ENCODE peak calls at places on chromosomes 3 and 15, in seven cellular contexts. C, I, J, S, U, V and A are unnamed samples.

GRCh38 chr3:160413613-160414248 is 14.3 kb downstream of the SMC4 start:
- DNase-seq in V (peak), I (peak), C (peak), S (no peak), U (peak), J (peak), A (no peak)

GRCh38 chr3:124745092-124745491 is 14.8 kb downstream of the UMPS start:
- DNase-seq in C (no peak), J (no peak), S (no peak), I (peak), V (no peak), U (no peak), A (no peak)

GRCh38 chr3:138062626-138063025 is 52.7 kb downstream of the CLDN18 start:
- DNase-seq in S (no peak), J (no peak), I (no peak), C (no peak), V (no peak), U (peak), A (no peak)

GRCh38 chr3:187739125-187739560 is 6.1 kb downstream of the BCL6 start:
- DNase-seq in C (no peak), J (no peak), I (no peak), U (no peak), S (no peak), V (peak), A (no peak)

GRCh38 chr3:134360046-134360445 is 14.2 kb downstream of the AMOTL2 start:
- DNase-seq in I (no peak), S (no peak), U (no peak), C (no peak), V (no peak), J (no peak), A (no peak)

GRCh38 chr3:30811174-30811795 is 83.2 kb downstream of the GADL1 start:
- DNase-seq in S (no peak), C (no peak), V (no peak), U (no peak), J (no peak), I (no peak), A (no peak)

GRCh38 chr15:28002136-28002861 is 96.8 kb downstream of the OCA2 start:
- DNase-seq in J (no peak), U (no peak), S (no peak), C (no peak), V (no peak), I (no peak), A (no peak)

GRCh38 chr3:44117239-44117638 is 124.4 kb upstream of the TOPAZ1 start:
- DNase-seq in S (no peak), V (no peak), U (no peak), J (no peak), I (peak), C (no peak), A (no peak)

GRCh38 chr3:128378631-128379347 is 87.9 kb downstream of the DNAJB8 start:
- DNase-seq in V (peak), J (no peak), U (peak), I (no peak), S (no peak), C (no peak), A (no peak)

GRCh38 chr15:93088200-93088980 is 621 bp downstream of the RGMA start:
- DNase-seq in U (no peak), I (peak), C (peak), S (no peak), J (peak), V (peak), A (no peak)

GRCh38 chr15:61759639-61760038 is 300.6 kb downstream of the VPS13C start:
- DNase-seq in S (no peak), J (no peak), U (no peak), I (no peak), V (no peak), C (no peak), A (no peak)

GRCh38 chr15:92898988-92899909 is 875 bp upstream of the CHD2 start:
- DNase-seq in J (no peak), S (no peak), U (no peak), C (no peak), I (no peak), V (no peak), A (no peak)

GRCh38 chr3:64684715-64685261 is 3.0 kb downstream of the ADAMTS9 start:
- DNase-seq in C (no peak), I (peak), S (no peak), J (no peak), V (peak), U (peak), A (no peak)

DNA sequence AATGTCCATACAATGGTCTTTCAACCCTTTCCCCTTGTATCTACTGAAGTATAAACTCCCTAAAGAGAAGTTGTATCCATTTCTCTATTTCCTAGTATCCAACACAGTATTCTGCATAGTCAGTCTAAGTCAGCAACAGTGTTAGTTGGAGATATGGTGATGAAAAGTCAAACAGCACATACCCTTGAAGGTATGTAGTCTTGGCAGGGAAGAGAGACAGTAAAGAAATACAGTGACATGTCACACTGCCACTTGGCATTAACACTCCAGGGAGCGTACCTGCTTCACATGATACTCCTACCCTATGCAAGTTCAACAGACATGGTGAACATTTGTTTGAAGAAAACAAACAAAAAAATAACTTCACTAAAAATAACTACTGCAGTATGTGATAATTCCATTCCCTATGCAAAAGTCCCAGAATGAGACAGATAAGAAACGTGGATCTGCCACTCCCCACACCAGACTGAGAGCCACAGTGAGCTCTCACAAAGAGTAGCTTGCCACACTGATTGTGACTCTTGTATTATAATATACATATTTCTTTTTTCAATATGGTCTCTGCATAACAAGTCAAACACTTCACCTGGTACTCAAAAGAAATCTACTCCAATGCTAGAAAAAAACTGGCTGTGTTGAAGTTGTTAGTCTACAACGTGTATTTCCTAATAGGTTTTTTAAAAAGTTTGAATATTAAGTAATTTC is 5.9 kb downstream of the PDCD10 start:
- DNase-seq in S (no peak), V (no peak), U (no peak), I (no peak), J (no peak), C (no peak), A (no peak)
- H3K27ac ChIP-seq in S (no peak), V (peak), U (peak), I (no peak), J (no peak), C (no peak), A (no peak)

GRCh38 chr3:24047513-24047912 is 102.4 kb downstream of the NR1D2 start:
- DNase-seq in V (no peak), S (no peak), J (no peak), C (no peak), I (no peak), U (no peak), A (no peak)
- H3K27ac ChIP-seq in V (peak), S (peak), J (no peak), C (peak), I (no peak), U (peak), A (peak)

DNA sequence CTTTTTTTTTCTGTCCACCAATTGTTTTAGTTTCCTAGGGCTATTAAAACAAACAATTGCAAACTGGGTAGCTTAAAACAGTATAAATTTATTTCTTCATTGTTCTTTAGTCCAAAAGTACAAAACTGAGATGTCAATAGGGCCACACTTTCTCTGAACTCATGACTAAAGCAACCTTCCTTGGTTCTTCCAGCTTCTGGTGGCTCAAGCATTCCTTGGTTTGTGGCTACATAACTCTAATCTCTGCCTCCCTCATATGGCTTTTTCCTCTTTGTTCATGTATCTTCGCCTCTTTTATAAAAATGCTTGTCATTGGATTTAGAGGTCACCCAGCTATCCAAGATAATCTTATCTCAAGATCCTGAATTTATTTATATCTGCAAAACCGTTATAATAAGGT is 914.5 kb upstream of the EPHA6 start:
- DNase-seq in U (no peak), I (no peak), C (no peak), J (no peak), V (no peak), S (no peak), A (no peak)
- H3K27ac ChIP-seq in U (no peak), I (no peak), C (no peak), J (no peak), V (no peak), S (no peak), A (no peak)

DNA sequence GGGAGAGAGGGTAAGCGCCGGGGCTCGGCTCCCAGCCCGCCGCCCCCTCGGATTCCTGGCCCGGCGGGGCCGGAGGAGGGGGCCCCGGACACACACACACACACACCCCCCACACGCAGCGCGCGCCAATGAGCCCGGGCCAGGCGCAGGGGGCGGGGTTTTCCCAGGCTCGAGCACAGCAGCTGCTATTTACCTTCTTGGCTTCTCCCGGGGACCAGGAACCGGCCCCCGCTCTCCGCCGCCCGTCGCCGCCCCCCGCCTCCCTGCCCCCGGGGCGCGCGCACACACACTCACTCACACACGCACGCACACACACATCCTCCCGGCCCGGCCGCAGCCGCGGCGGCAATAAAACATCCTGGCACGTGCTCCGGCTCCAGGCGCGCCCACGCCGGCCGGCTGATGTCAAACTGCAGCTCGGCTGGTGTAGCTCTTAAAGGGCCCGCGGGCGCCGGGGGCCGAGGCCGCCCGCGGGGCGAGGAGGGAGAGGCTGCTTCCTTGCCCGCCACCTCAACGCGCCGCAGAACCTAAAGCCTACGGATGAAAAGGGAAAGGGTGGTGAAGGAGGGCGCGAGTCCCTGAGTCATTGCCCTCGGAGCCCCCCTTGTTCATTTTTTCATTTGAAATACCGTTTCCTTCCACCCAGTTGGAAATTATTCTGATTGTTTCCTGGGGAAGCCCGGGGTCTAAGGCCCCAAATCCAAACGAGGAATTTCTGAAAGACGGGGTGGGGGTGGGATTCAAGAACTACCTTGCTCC is 1.0 kb upstream of the HES1 start:
- DNase-seq in U (peak), S (peak), J (peak), C (peak), I (peak), V (peak), A (peak)
- H3K27ac ChIP-seq in U (peak), S (peak), J (peak), C (peak), I (peak), V (peak), A (peak)

DNA sequence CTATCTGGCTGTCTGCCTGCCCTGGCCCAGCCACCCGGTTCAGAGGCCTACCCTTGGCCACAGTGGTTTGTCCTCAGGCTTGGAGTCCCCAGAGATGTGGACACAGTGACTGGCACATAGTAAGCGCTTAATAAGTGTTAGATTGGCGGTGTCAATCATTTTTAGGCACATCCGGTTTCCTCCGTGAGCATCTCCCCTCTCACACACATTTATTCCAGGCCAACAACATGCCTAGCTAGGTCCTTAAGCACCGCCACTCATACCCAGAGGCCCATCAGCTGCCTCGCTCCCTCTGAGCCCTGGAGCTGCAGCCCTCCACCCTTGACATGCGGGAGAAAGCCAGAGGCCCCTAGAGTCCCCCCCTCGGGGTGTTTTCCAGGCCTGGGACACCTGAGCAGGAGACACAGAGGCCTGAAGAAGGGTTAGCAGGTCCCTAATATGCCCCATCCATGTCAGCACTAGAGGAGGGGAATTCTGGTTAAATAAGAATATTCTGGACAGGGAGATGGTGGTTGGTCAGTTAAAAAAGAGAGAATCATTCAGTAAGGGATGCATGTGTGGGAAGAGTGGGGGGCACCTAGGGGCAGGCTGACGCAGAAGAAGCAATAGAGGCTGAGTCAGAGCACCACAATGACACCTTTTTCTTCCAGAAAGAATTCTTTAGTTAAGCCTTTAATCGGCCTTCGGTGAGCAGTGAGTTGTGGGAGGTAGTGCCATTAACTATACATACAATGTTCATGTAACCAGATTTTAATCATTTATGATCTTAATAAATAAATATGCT is 22.3 kb downstream of the NR2F2 start:
- DNase-seq in U (peak), C (no peak), S (no peak), I (no peak), V (no peak), J (no peak), A (no peak)
- H3K27ac ChIP-seq in U (peak), C (no peak), S (peak), I (no peak), V (no peak), J (no peak), A (no peak)

GRCh38 chr3:142898346-142899213 is 9.7 kb upstream of the PCOLCE2 start:
- DNase-seq in U (no peak), V (no peak), C (no peak), J (no peak), I (no peak), S (no peak), A (no peak)

GRCh38 chr3:142896996-142897395 is 8.1 kb upstream of the PCOLCE2 start:
- DNase-seq in V (no peak), J (no peak), S (no peak), C (no peak), U (no peak), I (no peak), A (no peak)

GRCh38 chr3:142894493-142894892 is 5.6 kb upstream of the PCOLCE2 start:
- DNase-seq in V (no peak), C (no peak), S (no peak), I (no peak), J (no peak), U (no peak), A (no peak)

GRCh38 chr3:142896201-142896755 is 7.4 kb upstream of the PCOLCE2 start:
- DNase-seq in I (peak), J (no peak), C (peak), U (peak), S (no peak), V (no peak), A (no peak)

DNA sequence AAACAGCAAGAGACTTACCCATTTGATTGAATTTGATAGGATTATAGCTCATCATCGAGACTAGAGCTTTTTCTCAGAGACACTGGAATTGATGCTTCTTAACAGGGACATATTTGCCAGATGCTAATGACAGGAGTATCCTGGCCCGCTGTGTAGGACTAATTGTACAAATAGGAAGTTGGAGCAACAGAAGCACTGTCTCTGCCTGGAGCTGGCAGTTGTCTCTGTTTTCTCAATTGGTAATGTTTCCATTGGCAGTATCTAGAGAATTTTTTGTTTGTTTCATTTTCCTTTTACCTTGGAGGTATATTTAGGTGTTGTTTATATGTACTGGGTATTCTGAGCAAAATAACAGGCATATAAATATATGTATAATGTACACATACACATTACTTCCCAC is 8.9 kb upstream of the PCOLCE2 start:
- DNase-seq in I (no peak), J (no peak), V (no peak), U (no peak), C (no peak), S (no peak), A (no peak)
- H3K27ac ChIP-seq in I (no peak), J (no peak), V (no peak), U (no peak), C (no peak), S (no peak), A (no peak)

DNA sequence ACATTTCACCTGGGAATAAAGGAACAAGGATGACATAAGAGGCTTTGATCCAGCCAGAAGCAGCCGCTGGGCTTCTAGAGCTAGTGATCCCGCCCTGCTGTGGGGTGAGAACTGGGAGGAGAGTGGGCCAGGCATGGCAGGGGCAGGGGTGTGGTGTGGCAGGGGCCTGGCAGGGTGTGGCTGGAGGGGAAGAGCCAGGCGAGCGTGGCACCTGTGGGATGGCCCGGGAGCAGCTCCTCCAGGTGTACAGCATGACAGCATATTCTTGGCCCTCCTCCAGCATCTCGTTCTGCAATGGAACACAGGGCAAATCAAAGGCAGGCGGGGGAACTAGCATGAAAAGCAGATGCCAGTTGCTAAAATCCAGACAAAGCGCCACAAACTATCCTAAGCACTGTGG is 35.5 kb downstream of the CYFIP1 start:
- DNase-seq in J (no peak), I (no peak), V (no peak), S (no peak), C (no peak), U (no peak), A (no peak)
- H3K27ac ChIP-seq in J (no peak), I (no peak), V (no peak), S (peak), C (no peak), U (no peak), A (no peak)